ENCODE peak calls at places on chromosomes 1 and 21, in seven cellular contexts. One of them, this sample, is unnamed.

GRCh38 chr1:11893907-11894251 is 32.3 kb downstream of the KIAA2013 start:
- DNase-seq in amygdala: no peak
- DNase-seq in sciatic nerve: peak
- DNase-seq in GM12892: peak
- DNase-seq in stimulated activated CD8-positive, alpha-beta memory T cell treated with anti-CD3 and anti-CD28 coated beads, Interleukin-4, amount 100 ng/mL, for 1 hour: peak
- DNase-seq in lower leg skin: no peak
- DNase-seq in A549: peak
- DNase-seq in this sample: peak

GRCh38 chr1:167981933-167982332 is 45.1 kb upstream of the MPC2 start:
- DNase-seq in amygdala: no peak
- DNase-seq in sciatic nerve: no peak
- DNase-seq in GM12892: no peak
- DNase-seq in stimulated activated CD8-positive, alpha-beta memory T cell treated with anti-CD3 and anti-CD28 coated beads, Interleukin-4, amount 100 ng/mL, for 1 hour: no peak
- DNase-seq in lower leg skin: no peak
- DNase-seq in A549: no peak
- DNase-seq in this sample: no peak

GRCh38 chr1:208025036-208025435 is 114.1 kb upstream of the CD34 start:
- DNase-seq in amygdala: peak
- DNase-seq in sciatic nerve: peak
- DNase-seq in GM12892: no peak
- DNase-seq in stimulated activated CD8-positive, alpha-beta memory T cell treated with anti-CD3 and anti-CD28 coated beads, Interleukin-4, amount 100 ng/mL, for 1 hour: no peak
- DNase-seq in lower leg skin: no peak
- DNase-seq in A549: no peak
- DNase-seq in this sample: no peak

GRCh38 chr1:221724931-221725605 is 16.8 kb downstream of the DUSP10 start:
- DNase-seq in amygdala: no peak
- DNase-seq in sciatic nerve: no peak
- DNase-seq in GM12892: no peak
- DNase-seq in stimulated activated CD8-positive, alpha-beta memory T cell treated with anti-CD3 and anti-CD28 coated beads, Interleukin-4, amount 100 ng/mL, for 1 hour: no peak
- DNase-seq in lower leg skin: no peak
- DNase-seq in A549: no peak
- DNase-seq in this sample: no peak

GRCh38 chr1:33346921-33347649 is 26.2 kb upstream of the A3GALT2 start:
- DNase-seq in amygdala: no peak
- DNase-seq in sciatic nerve: no peak
- DNase-seq in GM12892: no peak
- DNase-seq in stimulated activated CD8-positive, alpha-beta memory T cell treated with anti-CD3 and anti-CD28 coated beads, Interleukin-4, amount 100 ng/mL, for 1 hour: no peak
- DNase-seq in lower leg skin: peak
- DNase-seq in A549: peak
- DNase-seq in this sample: no peak

GRCh38 chr1:113456967-113457366 is 66.7 kb downstream of the MAGI3 start:
- DNase-seq in amygdala: no peak
- DNase-seq in sciatic nerve: no peak
- DNase-seq in GM12892: no peak
- DNase-seq in stimulated activated CD8-positive, alpha-beta memory T cell treated with anti-CD3 and anti-CD28 coated beads, Interleukin-4, amount 100 ng/mL, for 1 hour: no peak
- DNase-seq in lower leg skin: no peak
- DNase-seq in A549: peak
- DNase-seq in this sample: no peak

GRCh38 chr1:184075040-184076029 is 23.8 kb downstream of the TSEN15 start:
- DNase-seq in amygdala: no peak
- DNase-seq in sciatic nerve: no peak
- DNase-seq in GM12892: no peak
- DNase-seq in stimulated activated CD8-positive, alpha-beta memory T cell treated with anti-CD3 and anti-CD28 coated beads, Interleukin-4, amount 100 ng/mL, for 1 hour: no peak
- DNase-seq in lower leg skin: no peak
- DNase-seq in A549: peak
- DNase-seq in this sample: peak

GRCh38 chr21:44438531-44439210 is 16.6 kb upstream of the LRRC3 start:
- DNase-seq in amygdala: no peak
- DNase-seq in sciatic nerve: no peak
- DNase-seq in GM12892: no peak
- DNase-seq in stimulated activated CD8-positive, alpha-beta memory T cell treated with anti-CD3 and anti-CD28 coated beads, Interleukin-4, amount 100 ng/mL, for 1 hour: no peak
- DNase-seq in lower leg skin: peak
- DNase-seq in A549: no peak
- DNase-seq in this sample: peak

GRCh38 chr1:90074137-90074536 is 79.2 kb downstream of the ZNF326 start:
- DNase-seq in amygdala: no peak
- DNase-seq in sciatic nerve: no peak
- DNase-seq in GM12892: no peak
- DNase-seq in stimulated activated CD8-positive, alpha-beta memory T cell treated with anti-CD3 and anti-CD28 coated beads, Interleukin-4, amount 100 ng/mL, for 1 hour: no peak
- DNase-seq in lower leg skin: no peak
- DNase-seq in A549: no peak
- DNase-seq in this sample: no peak

GRCh38 chr1:235910357-235911299 is 43.9 kb upstream of the LYST start:
- DNase-seq in amygdala: no peak
- DNase-seq in sciatic nerve: no peak
- DNase-seq in GM12892: no peak
- DNase-seq in stimulated activated CD8-positive, alpha-beta memory T cell treated with anti-CD3 and anti-CD28 coated beads, Interleukin-4, amount 100 ng/mL, for 1 hour: no peak
- DNase-seq in lower leg skin: peak
- DNase-seq in A549: peak
- DNase-seq in this sample: peak

GRCh38 chr21:45886610-45887026 is 95.0 kb upstream of the COL6A1 start:
- DNase-seq in amygdala: no peak
- DNase-seq in sciatic nerve: no peak
- DNase-seq in GM12892: no peak
- DNase-seq in stimulated activated CD8-positive, alpha-beta memory T cell treated with anti-CD3 and anti-CD28 coated beads, Interleukin-4, amount 100 ng/mL, for 1 hour: no peak
- DNase-seq in lower leg skin: no peak
- DNase-seq in A549: no peak
- DNase-seq in this sample: no peak

GRCh38 chr1:70627910-70628309 is 216.8 kb downstream of the CTH start:
- DNase-seq in amygdala: no peak
- DNase-seq in sciatic nerve: no peak
- DNase-seq in GM12892: no peak
- DNase-seq in stimulated activated CD8-positive, alpha-beta memory T cell treated with anti-CD3 and anti-CD28 coated beads, Interleukin-4, amount 100 ng/mL, for 1 hour: no peak
- DNase-seq in lower leg skin: no peak
- DNase-seq in A549: peak
- DNase-seq in this sample: no peak

GRCh38 chr21:43290529-43291346 is 121.9 kb downstream of the CRYAA start:
- DNase-seq in amygdala: no peak
- DNase-seq in sciatic nerve: no peak
- DNase-seq in GM12892: no peak
- DNase-seq in stimulated activated CD8-positive, alpha-beta memory T cell treated with anti-CD3 and anti-CD28 coated beads, Interleukin-4, amount 100 ng/mL, for 1 hour: no peak
- DNase-seq in lower leg skin: no peak
- DNase-seq in A549: no peak
- DNase-seq in this sample: no peak

GRCh38 chr21:37673801-37674575 is 242.3 kb downstream of the KCNJ6 start:
- DNase-seq in amygdala: no peak
- DNase-seq in sciatic nerve: no peak
- DNase-seq in GM12892: no peak
- DNase-seq in stimulated activated CD8-positive, alpha-beta memory T cell treated with anti-CD3 and anti-CD28 coated beads, Interleukin-4, amount 100 ng/mL, for 1 hour: no peak
- DNase-seq in lower leg skin: no peak
- DNase-seq in A549: no peak
- DNase-seq in this sample: no peak

GRCh38 chr1:98704474-98704873 is 43.0 kb downstream of the SNX7 start:
- DNase-seq in amygdala: peak
- DNase-seq in sciatic nerve: no peak
- DNase-seq in GM12892: no peak
- DNase-seq in stimulated activated CD8-positive, alpha-beta memory T cell treated with anti-CD3 and anti-CD28 coated beads, Interleukin-4, amount 100 ng/mL, for 1 hour: no peak
- DNase-seq in lower leg skin: no peak
- DNase-seq in A549: peak
- DNase-seq in this sample: peak

GRCh38 chr1:27528701-27529637 is 39.0 kb upstream of the WASF2 start:
- DNase-seq in amygdala: peak
- DNase-seq in sciatic nerve: peak
- DNase-seq in GM12892: no peak
- DNase-seq in stimulated activated CD8-positive, alpha-beta memory T cell treated with anti-CD3 and anti-CD28 coated beads, Interleukin-4, amount 100 ng/mL, for 1 hour: no peak
- DNase-seq in lower leg skin: no peak
- DNase-seq in A549: no peak
- DNase-seq in this sample: no peak

GRCh38 chr1:41482001-41482765 is 2.3 kb downstream of the EDN2 start:
- DNase-seq in amygdala: no peak
- DNase-seq in sciatic nerve: no peak
- DNase-seq in GM12892: no peak
- DNase-seq in stimulated activated CD8-positive, alpha-beta memory T cell treated with anti-CD3 and anti-CD28 coated beads, Interleukin-4, amount 100 ng/mL, for 1 hour: no peak
- DNase-seq in lower leg skin: no peak
- DNase-seq in A549: no peak
- DNase-seq in this sample: no peak

GRCh38 chr1:90045853-90046563 is 51.1 kb downstream of the ZNF326 start:
- DNase-seq in amygdala: no peak
- DNase-seq in sciatic nerve: no peak
- DNase-seq in GM12892: no peak
- DNase-seq in stimulated activated CD8-positive, alpha-beta memory T cell treated with anti-CD3 and anti-CD28 coated beads, Interleukin-4, amount 100 ng/mL, for 1 hour: no peak
- DNase-seq in lower leg skin: no peak
- DNase-seq in A549: peak
- DNase-seq in this sample: peak